ENCODE peak calls at places on chromosomes 1 and 21, in nine cellular contexts. One of them, this sample, is unnamed.

GRCh38 chr1:229846351-229846750 is 220.3 kb downstream of the URB2 start:
- DNase-seq in H1: no peak
- DNase-seq in AG10803: no peak
- DNase-seq in thyroid gland: no peak
- DNase-seq in transverse colon: peak; percentile 46
- DNase-seq in right atrium auricular region: no peak
- DNase-seq in tibial nerve: no peak
- DNase-seq in AG04450: no peak
- DNase-seq in left ventricle myocardium inferior: no peak
- DNase-seq in this sample: no peak

GRCh38 chr21:28332796-28333195 is 659.9 kb downstream of the LTN1 start:
- DNase-seq in H1: no peak
- DNase-seq in AG10803: no peak
- DNase-seq in thyroid gland: no peak
- DNase-seq in transverse colon: no peak
- DNase-seq in right atrium auricular region: no peak
- DNase-seq in tibial nerve: no peak
- DNase-seq in AG04450: no peak
- DNase-seq in left ventricle myocardium inferior: no peak
- DNase-seq in this sample: no peak

GRCh38 chr1:14282583-14283186 is 315.8 kb upstream of the KAZN start:
- DNase-seq in H1: no peak
- DNase-seq in AG10803: no peak
- DNase-seq in thyroid gland: no peak
- DNase-seq in transverse colon: no peak
- DNase-seq in right atrium auricular region: no peak
- DNase-seq in tibial nerve: no peak
- DNase-seq in AG04450: no peak
- DNase-seq in left ventricle myocardium inferior: no peak
- DNase-seq in this sample: no peak

GRCh38 chr1:22321917-22322316 is 129.7 kb upstream of the ZBTB40 start:
- DNase-seq in H1: no peak
- DNase-seq in AG10803: no peak
- DNase-seq in thyroid gland: no peak
- DNase-seq in transverse colon: no peak
- DNase-seq in right atrium auricular region: no peak
- DNase-seq in tibial nerve: no peak
- DNase-seq in AG04450: no peak
- DNase-seq in left ventricle myocardium inferior: no peak
- DNase-seq in this sample: no peak

GRCh38 chr1:56617141-56617540 is 28.0 kb upstream of the PRKAA2 start:
- DNase-seq in H1: no peak
- DNase-seq in AG10803: no peak
- DNase-seq in thyroid gland: no peak
- DNase-seq in transverse colon: no peak
- DNase-seq in right atrium auricular region: no peak
- DNase-seq in tibial nerve: no peak
- DNase-seq in AG04450: peak; percentile 42
- DNase-seq in left ventricle myocardium inferior: no peak
- DNase-seq in this sample: no peak

GRCh38 chr1:162663589-162664030 is 31.3 kb downstream of the DDR2 start:
- DNase-seq in H1: no peak
- DNase-seq in AG10803: peak; percentile 94
- DNase-seq in thyroid gland: peak; percentile 73
- DNase-seq in transverse colon: no peak
- DNase-seq in right atrium auricular region: peak; percentile 63
- DNase-seq in tibial nerve: no peak
- DNase-seq in AG04450: no peak
- DNase-seq in left ventricle myocardium inferior: no peak
- DNase-seq in this sample: peak; percentile 87

GRCh38 chr1:53278294-53278693 is 40.0 kb upstream of the MAGOH start:
- DNase-seq in H1: no peak
- DNase-seq in AG10803: no peak
- DNase-seq in thyroid gland: peak; percentile 66
- DNase-seq in transverse colon: peak; percentile 66
- DNase-seq in right atrium auricular region: peak; percentile 62
- DNase-seq in tibial nerve: peak; percentile 41
- DNase-seq in AG04450: no peak
- DNase-seq in left ventricle myocardium inferior: peak; percentile 52
- DNase-seq in this sample: peak; percentile 32

GRCh38 chr1:19308509-19308907 is 3.4 kb downstream of the AKR7A2 start:
- DNase-seq in H1: no peak
- DNase-seq in AG10803: no peak
- DNase-seq in thyroid gland: no peak
- DNase-seq in transverse colon: no peak
- DNase-seq in right atrium auricular region: no peak
- DNase-seq in tibial nerve: no peak
- DNase-seq in AG04450: no peak
- DNase-seq in left ventricle myocardium inferior: no peak
- DNase-seq in this sample: no peak

GRCh38 chr1:107538502-107538901 is 397.7 kb downstream of the NTNG1 start:
- DNase-seq in H1: no peak
- DNase-seq in AG10803: no peak
- DNase-seq in thyroid gland: no peak
- DNase-seq in transverse colon: no peak
- DNase-seq in right atrium auricular region: no peak
- DNase-seq in tibial nerve: no peak
- DNase-seq in AG04450: no peak
- DNase-seq in left ventricle myocardium inferior: no peak
- DNase-seq in this sample: no peak

GRCh38 chr1:160607051-160608032 is 28.0 kb upstream of the CD84 start:
- DNase-seq in H1: no peak
- DNase-seq in AG10803: peak; percentile 76
- DNase-seq in thyroid gland: peak; percentile 16
- DNase-seq in transverse colon: peak; percentile 55
- DNase-seq in right atrium auricular region: peak; percentile 70
- DNase-seq in tibial nerve: no peak
- DNase-seq in AG04450: peak; percentile 41
- DNase-seq in left ventricle myocardium inferior: no peak
- DNase-seq in this sample: peak; percentile 88

GRCh38 chr1:85024736-85025135 is 23.6 kb downstream of the MCOLN3 start:
- DNase-seq in H1: no peak
- DNase-seq in AG10803: no peak
- DNase-seq in thyroid gland: no peak
- DNase-seq in transverse colon: no peak
- DNase-seq in right atrium auricular region: no peak
- DNase-seq in tibial nerve: no peak
- DNase-seq in AG04450: no peak
- DNase-seq in left ventricle myocardium inferior: no peak
- DNase-seq in this sample: no peak
- TF ChIP-seq CTCF in H1: peak; percentile 39
- TF ChIP-seq CTCF in AG10803: no peak
- TF ChIP-seq CTCF in thyroid gland: no peak
- TF ChIP-seq CTCF in transverse colon: no peak
- TF ChIP-seq CTCF in right atrium auricular region: no peak
- TF ChIP-seq CTCF in tibial nerve: no peak
- TF ChIP-seq CTCF in AG04450: no peak
- TF ChIP-seq CTCF in left ventricle myocardium inferior: no peak
- TF ChIP-seq CTCF in this sample: no peak

DNA sequence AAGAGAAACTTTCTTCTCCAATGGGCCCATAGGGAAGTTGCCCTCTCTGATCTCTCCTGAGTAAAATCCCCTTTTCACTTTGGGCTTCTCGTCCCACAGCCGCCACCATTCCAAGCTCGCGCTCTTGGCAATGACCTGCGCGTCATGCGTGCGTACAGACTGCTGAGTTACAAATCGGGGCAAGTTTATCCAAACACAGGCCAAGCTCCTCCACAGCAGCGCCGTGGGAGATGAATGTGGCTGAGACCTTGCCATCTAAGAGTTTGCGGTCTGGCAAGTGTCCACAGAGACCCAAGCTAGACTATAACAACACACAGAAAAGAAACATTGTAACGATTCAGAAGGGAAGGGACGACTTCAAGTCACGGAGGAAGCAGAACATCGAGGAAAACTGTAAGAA is 116.3 kb upstream of the SOD1 start:
- DNase-seq in H1: no peak
- DNase-seq in AG10803: no peak
- DNase-seq in thyroid gland: peak; percentile 44
- DNase-seq in transverse colon: no peak
- DNase-seq in right atrium auricular region: no peak
- DNase-seq in tibial nerve: peak; percentile 34
- DNase-seq in AG04450: peak; percentile 37
- DNase-seq in left ventricle myocardium inferior: no peak
- DNase-seq in this sample: peak; percentile 65
- H3K4me3 ChIP-seq in H1: no peak overlapping the region
- H3K4me3 ChIP-seq in AG10803: no peak overlapping the region
- H3K4me3 ChIP-seq in thyroid gland: no peak overlapping the region
- H3K4me3 ChIP-seq in transverse colon: no peak overlapping the region
- H3K4me3 ChIP-seq in right atrium auricular region: no peak overlapping the region
- H3K4me3 ChIP-seq in tibial nerve: no peak overlapping the region
- H3K4me3 ChIP-seq in AG04450: no peak overlapping the region
- H3K4me3 ChIP-seq in left ventricle myocardium inferior: no peak overlapping the region
- H3K4me3 ChIP-seq in this sample: no peak overlapping the region

GRCh38 chr1:82086739-82087138 is 286.0 kb downstream of the ADGRL2 start:
- DNase-seq in H1: no peak
- DNase-seq in AG10803: peak; percentile 15
- DNase-seq in thyroid gland: no peak
- DNase-seq in transverse colon: no peak
- DNase-seq in right atrium auricular region: no peak
- DNase-seq in tibial nerve: no peak
- DNase-seq in AG04450: no peak
- DNase-seq in left ventricle myocardium inferior: no peak
- DNase-seq in this sample: no peak

GRCh38 chr1:82091274-82091673 is 290.5 kb downstream of the ADGRL2 start:
- DNase-seq in H1: no peak
- DNase-seq in AG10803: no peak
- DNase-seq in thyroid gland: peak; percentile 27
- DNase-seq in transverse colon: no peak
- DNase-seq in right atrium auricular region: no peak
- DNase-seq in tibial nerve: no peak
- DNase-seq in AG04450: no peak
- DNase-seq in left ventricle myocardium inferior: no peak
- DNase-seq in this sample: no peak

GRCh38 chr1:82091729-82092128 is 291.0 kb downstream of the ADGRL2 start:
- DNase-seq in H1: no peak
- DNase-seq in AG10803: no peak
- DNase-seq in thyroid gland: no peak
- DNase-seq in transverse colon: no peak
- DNase-seq in right atrium auricular region: no peak
- DNase-seq in tibial nerve: no peak
- DNase-seq in AG04450: no peak
- DNase-seq in left ventricle myocardium inferior: no peak
- DNase-seq in this sample: peak; percentile 43

GRCh38 chr1:82094136-82094535 is 293.4 kb downstream of the ADGRL2 start:
- DNase-seq in H1: no peak
- DNase-seq in AG10803: no peak
- DNase-seq in thyroid gland: no peak
- DNase-seq in transverse colon: no peak
- DNase-seq in right atrium auricular region: no peak
- DNase-seq in tibial nerve: no peak
- DNase-seq in AG04450: no peak
- DNase-seq in left ventricle myocardium inferior: no peak
- DNase-seq in this sample: no peak

GRCh38 chr1:82090104-82090503 is 289.4 kb downstream of the ADGRL2 start:
- DNase-seq in H1: no peak
- DNase-seq in AG10803: no peak
- DNase-seq in thyroid gland: no peak
- DNase-seq in transverse colon: no peak
- DNase-seq in right atrium auricular region: no peak
- DNase-seq in tibial nerve: no peak
- DNase-seq in AG04450: no peak
- DNase-seq in left ventricle myocardium inferior: no peak
- DNase-seq in this sample: peak; percentile 46
- TF ChIP-seq CTCF in H1: no peak
- TF ChIP-seq CTCF in AG10803: peak; percentile 33
- TF ChIP-seq CTCF in thyroid gland: peak; percentile 21
- TF ChIP-seq CTCF in transverse colon: no peak
- TF ChIP-seq CTCF in right atrium auricular region: no peak
- TF ChIP-seq CTCF in tibial nerve: no peak
- TF ChIP-seq CTCF in AG04450: peak; percentile 45
- TF ChIP-seq CTCF in left ventricle myocardium inferior: peak; percentile 25
- TF ChIP-seq CTCF in this sample: peak; percentile 61

GRCh38 chr1:10790155-10790707 is 6.2 kb downstream of the CASZ1 start:
- DNase-seq in H1: no peak
- DNase-seq in AG10803: no peak
- DNase-seq in thyroid gland: no peak
- DNase-seq in transverse colon: no peak
- DNase-seq in right atrium auricular region: no peak
- DNase-seq in tibial nerve: no peak
- DNase-seq in AG04450: no peak
- DNase-seq in left ventricle myocardium inferior: no peak
- DNase-seq in this sample: no peak

GRCh38 chr1:10787274-10787673 is 9.2 kb downstream of the CASZ1 start:
- DNase-seq in H1: no peak
- DNase-seq in AG10803: no peak
- DNase-seq in thyroid gland: no peak
- DNase-seq in transverse colon: no peak
- DNase-seq in right atrium auricular region: no peak
- DNase-seq in tibial nerve: no peak
- DNase-seq in AG04450: no peak
- DNase-seq in left ventricle myocardium inferior: no peak
- DNase-seq in this sample: no peak

GRCh38 chr1:10788592-10789006 is 7.8 kb downstream of the CASZ1 start:
- DNase-seq in H1: no peak
- DNase-seq in AG10803: no peak
- DNase-seq in thyroid gland: peak; percentile 64
- DNase-seq in transverse colon: peak; percentile 34
- DNase-seq in right atrium auricular region: no peak
- DNase-seq in tibial nerve: no peak
- DNase-seq in AG04450: no peak
- DNase-seq in left ventricle myocardium inferior: peak; percentile 71
- DNase-seq in this sample: no peak

GRCh38 chr1:10791117-10791951 is 5.1 kb downstream of the CASZ1 start:
- DNase-seq in H1: no peak
- DNase-seq in AG10803: no peak
- DNase-seq in thyroid gland: no peak
- DNase-seq in transverse colon: no peak
- DNase-seq in right atrium auricular region: no peak
- DNase-seq in tibial nerve: no peak
- DNase-seq in AG04450: no peak
- DNase-seq in left ventricle myocardium inferior: no peak
- DNase-seq in this sample: no peak

GRCh38 chr1:10789392-10790154 is 6.9 kb downstream of the CASZ1 start:
- DNase-seq in H1: no peak
- DNase-seq in AG10803: no peak
- DNase-seq in thyroid gland: no peak
- DNase-seq in transverse colon: no peak
- DNase-seq in right atrium auricular region: no peak
- DNase-seq in tibial nerve: no peak
- DNase-seq in AG04450: no peak
- DNase-seq in left ventricle myocardium inferior: no peak
- DNase-seq in this sample: no peak
- H3K4me3 ChIP-seq in H1: no peak overlapping the region
- H3K4me3 ChIP-seq in AG10803: no peak overlapping the region
- H3K4me3 ChIP-seq in thyroid gland: no peak overlapping the region
- H3K4me3 ChIP-seq in transverse colon: no peak overlapping the region
- H3K4me3 ChIP-seq in right atrium auricular region: no peak overlapping the region
- H3K4me3 ChIP-seq in tibial nerve: no peak overlapping the region
- H3K4me3 ChIP-seq in AG04450: no peak overlapping the region
- H3K4me3 ChIP-seq in left ventricle myocardium inferior: peak overlapping the region; percentile 3
- H3K4me3 ChIP-seq in this sample: no peak overlapping the region

DNA sequence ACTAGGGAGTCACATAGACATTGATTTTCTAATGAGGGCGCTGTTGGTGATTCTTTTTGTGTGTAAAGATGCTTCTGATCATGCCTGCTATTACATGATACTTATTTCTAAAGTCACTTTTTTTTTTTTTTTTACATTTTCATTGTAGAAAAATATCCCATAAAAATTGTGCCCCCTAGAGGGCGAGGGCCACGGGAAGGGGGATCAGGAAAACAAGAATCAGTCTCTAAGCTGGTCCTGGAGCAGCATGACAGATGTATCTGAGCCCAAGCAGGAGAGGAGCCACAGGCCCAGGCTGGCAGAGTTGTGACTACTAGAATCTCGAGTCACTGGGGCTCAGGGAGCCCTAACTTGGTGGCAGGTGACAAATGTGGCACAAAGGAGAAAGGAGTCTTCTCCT is 28.1 kb downstream of the ZSCAN20 start:
- DNase-seq in H1: no peak
- DNase-seq in AG10803: no peak
- DNase-seq in thyroid gland: no peak
- DNase-seq in transverse colon: no peak
- DNase-seq in right atrium auricular region: no peak
- DNase-seq in tibial nerve: no peak
- DNase-seq in AG04450: no peak
- DNase-seq in left ventricle myocardium inferior: no peak
- DNase-seq in this sample: no peak
- TF ChIP-seq CTCF in H1: peak; percentile 2
- TF ChIP-seq CTCF in AG10803: peak; percentile 11
- TF ChIP-seq CTCF in thyroid gland: no peak
- TF ChIP-seq CTCF in transverse colon: no peak
- TF ChIP-seq CTCF in right atrium auricular region: no peak
- TF ChIP-seq CTCF in tibial nerve: no peak
- TF ChIP-seq CTCF in AG04450: peak; percentile 27
- TF ChIP-seq CTCF in left ventricle myocardium inferior: no peak
- TF ChIP-seq CTCF in this sample: peak; percentile 11